ENCODE peak calls at places on chromosomes 5 and 9, in five cellular contexts. T is cardiac muscle cell, Z is GM13976, U is heart right ventricle, K is fibroblast of villous mesenchyme. J is an unnamed sample.

GRCh38 chr9:27117489-27118135 is 8.6 kb downstream of the TEK start:
- DNase-seq in T (peak; percentile 72), Z (no peak), U (peak; percentile 82), K (no peak), J (no peak)

GRCh38 chr5:464446-464842 is 21.5 kb downstream of the EXOC3 start:
- DNase-seq in T (no peak), Z (no peak), U (no peak), K (no peak), J (no peak)

GRCh38 chr9:79277916-79278447 is 293.8 kb upstream of the TLE4 start:
- DNase-seq in T (no peak), Z (no peak), U (no peak), K (no peak), J (no peak)

GRCh38 chr5:168227973-168228615 is 63.4 kb upstream of the WWC1 start:
- DNase-seq in T (peak; percentile 31), Z (peak; percentile 49), U (no peak), K (no peak), J (peak; percentile 22)

GRCh38 chr5:142353093-142353472 is 28.3 kb upstream of the SPRY4 start:
- DNase-seq in T (no peak), Z (no peak), U (no peak), K (no peak), J (no peak)

GRCh38 chr5:94432499-94432898 is 185.9 kb downstream of the KIAA0825 start:
- DNase-seq in T (peak; percentile 78), Z (no peak), U (no peak), K (peak; percentile 72), J (no peak)

GRCh38 chr5:151239237-151239861 is 13.6 kb upstream of the GM2A start:
- DNase-seq in T (peak; percentile 87), Z (peak; percentile 64), U (peak; percentile 87), K (peak; percentile 79), J (no peak)

GRCh38 chr9:127104465-127105311 is 17.7 kb downstream of the ANGPTL2 start:
- DNase-seq in T (peak; percentile 74), Z (no peak), U (no peak), K (peak; percentile 79), J (no peak)

GRCh38 chr5:57832873-57833272 is 350.3 kb upstream of the ACTBL2 start:
- DNase-seq in T (no peak), Z (no peak), U (no peak), K (no peak), J (no peak)

GRCh38 chr9:134469041-134469875 is 143.0 kb downstream of the RXRA start:
- DNase-seq in T (peak; percentile 68), Z (no peak), U (peak; percentile 51), K (peak; percentile 78), J (no peak)

GRCh38 chr9:121261107-121261460 is 6.9 kb upstream of the GSN start:
- DNase-seq in T (peak; percentile 50), Z (no peak), U (no peak), K (no peak), J (no peak)

GRCh38 chr5:1315709-1316587 is 21.1 kb upstream of the TERT start:
- DNase-seq in T (peak; percentile 4), Z (peak; percentile 88), U (no peak), K (no peak), J (peak; percentile 87)

GRCh38 chr5:147863409-147864194 is 14.9 kb upstream of the SCGB3A2 start:
- DNase-seq in T (no peak), Z (no peak), U (no peak), K (no peak), J (no peak)

GRCh38 chr9:77648458-77649108 is 461 bp upstream of the GNA14 start:
- DNase-seq in T (peak; percentile 60), Z (no peak), U (peak; percentile 60), K (no peak), J (no peak)

DNA sequence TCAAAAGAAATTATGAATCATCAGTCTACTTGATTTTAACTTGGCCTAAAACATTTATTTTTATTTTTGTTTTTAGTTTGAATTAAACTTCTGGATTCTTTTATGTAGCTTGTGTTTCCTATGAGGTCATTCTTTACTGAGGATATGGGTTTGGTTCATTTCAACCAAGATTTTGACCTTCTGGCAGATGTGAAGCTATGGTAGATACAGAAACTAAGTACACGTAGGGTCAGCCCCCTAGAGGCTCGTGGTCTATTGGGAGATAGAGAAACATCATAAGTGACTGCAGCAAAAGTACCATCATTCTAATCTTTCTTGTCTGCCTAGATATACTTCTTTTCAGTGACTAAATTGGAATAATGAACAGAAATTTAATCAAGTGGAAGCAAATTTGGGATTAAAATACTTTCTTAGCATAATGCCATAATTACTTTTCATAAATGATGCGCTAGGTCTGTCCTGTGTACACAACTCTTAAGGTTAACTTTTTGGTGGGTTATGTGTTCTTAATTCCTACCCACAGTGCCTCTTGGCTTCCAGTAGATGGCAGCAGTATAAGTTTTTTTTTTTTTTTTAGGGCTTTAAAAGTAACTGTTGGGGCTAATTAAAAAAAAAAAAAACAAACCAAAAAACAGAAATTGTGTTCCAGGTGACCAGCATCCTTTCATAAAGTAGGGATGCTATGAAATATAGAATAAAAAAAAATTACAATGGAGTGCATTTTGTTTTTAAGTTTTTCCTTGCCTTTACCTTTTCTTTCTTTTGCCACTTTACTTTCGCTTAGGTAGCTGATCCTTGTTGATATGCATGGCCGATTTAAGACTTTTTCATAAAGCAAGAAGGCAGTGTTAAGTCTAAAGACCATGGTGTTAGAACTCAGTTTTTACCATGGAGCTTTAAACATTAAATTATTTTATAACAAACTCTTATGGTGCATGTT is 49.9 kb downstream of the LRRTM2 start:
- DNase-seq in T (peak; percentile 32), Z (peak; percentile 62), U (peak; percentile 32), K (peak; percentile 63), J (peak; percentile 49)
- TF ChIP-seq CTCF in T (peak; percentile 72), Z (peak; percentile 49), U (peak; percentile 65), K (peak; percentile 69), J (no peak)

GRCh38 chr5:128083811-128084227 is 253 bp downstream of the SLC12A2 start:
- DNase-seq in T (peak; percentile 73), Z (peak; percentile 80), U (no peak), K (peak; percentile 57), J (no peak)
- TF ChIP-seq CTCF in T (peak; percentile 32), Z (peak; percentile 67), U (peak; percentile 64), K (peak; percentile 40), J (no peak)

DNA sequence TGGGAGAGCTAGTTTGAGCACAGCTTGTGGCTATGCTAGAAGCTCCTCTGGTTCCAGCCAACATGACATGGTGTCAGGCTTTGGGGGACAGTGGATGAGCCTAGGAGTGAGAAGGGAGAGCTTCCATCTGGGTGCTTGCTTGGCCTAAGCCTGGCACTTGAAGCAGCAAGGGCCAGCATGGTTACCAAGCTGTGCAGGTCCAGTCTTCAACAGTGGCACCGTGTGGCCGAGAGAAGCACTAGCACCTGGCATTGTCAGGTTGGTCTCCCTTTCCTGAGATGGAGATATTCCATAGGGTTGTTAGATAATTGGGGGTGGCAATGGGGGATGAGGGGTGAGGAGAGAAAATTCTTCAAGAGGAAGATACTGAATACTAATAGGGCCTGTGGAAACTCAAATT is 261.9 kb downstream of the PBX3 start:
- DNase-seq in T (no peak), Z (no peak), U (no peak), K (no peak), J (no peak)
- TF ChIP-seq CTCF in T (peak; percentile 13), Z (no peak), U (no peak), K (peak; percentile 27), J (no peak)

DNA sequence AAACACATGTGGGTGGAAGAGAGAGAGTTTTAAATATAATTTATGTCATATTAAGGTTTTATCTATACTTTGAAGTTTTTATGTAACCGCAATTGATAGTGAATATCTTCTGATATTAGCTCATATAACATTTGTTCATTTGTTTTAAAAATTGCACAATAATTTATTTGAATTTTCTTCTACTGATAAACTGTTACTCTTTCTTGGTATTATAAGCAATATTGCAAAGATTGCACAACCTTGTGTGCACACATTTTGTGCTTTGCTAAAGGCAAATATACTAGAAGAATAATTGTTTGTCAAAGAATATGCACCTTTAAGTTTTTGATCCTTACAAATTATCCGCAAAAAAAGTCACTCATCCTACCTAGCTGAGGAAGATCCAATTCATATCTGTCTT is 275.7 kb downstream of the TLR4 start:
- DNase-seq in T (no peak), Z (no peak), U (no peak), K (no peak), J (no peak)
- TF ChIP-seq CTCF in T (no peak), Z (no peak), U (no peak), K (no peak), J (no peak)

DNA sequence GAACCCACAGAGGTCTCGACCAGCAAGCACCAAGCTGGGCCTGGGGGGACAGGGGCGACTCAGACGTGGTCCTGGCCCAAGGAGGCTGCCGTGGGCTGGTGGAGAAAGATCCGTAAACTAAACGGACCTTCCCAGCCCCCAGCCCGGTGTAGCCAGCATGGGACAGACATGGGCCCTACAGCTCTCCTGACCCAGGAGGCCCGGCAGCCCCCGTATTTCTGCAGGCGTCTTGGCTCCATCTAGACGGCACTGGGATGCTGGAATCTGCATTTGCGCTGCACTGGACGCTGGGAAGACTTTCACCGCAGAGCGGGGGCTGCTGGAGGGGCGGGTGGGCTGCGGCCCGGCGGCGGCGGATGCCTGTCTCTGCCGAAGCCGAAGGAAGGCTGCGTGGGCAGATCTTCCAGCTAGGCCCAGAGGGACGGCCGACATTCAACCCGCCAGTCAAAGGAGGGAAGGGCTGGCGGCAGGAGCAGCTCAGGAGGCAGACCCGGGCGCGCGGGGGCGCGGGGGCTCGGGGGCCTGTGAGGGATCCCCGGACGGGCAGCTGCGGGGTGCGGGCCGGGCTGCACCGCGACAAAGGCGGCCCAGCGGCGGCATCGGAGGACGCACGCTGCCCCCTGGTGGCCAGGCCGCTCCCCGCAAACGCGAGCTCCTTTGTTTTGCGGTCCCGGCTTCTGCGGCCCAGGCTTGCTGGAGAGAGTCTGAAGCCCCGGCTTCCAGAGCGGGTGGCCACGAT is 266.2 kb downstream of the NSG2 start:
- DNase-seq in T (peak; percentile 74), Z (peak; percentile 89), U (peak; percentile 61), K (peak; percentile 48), J (peak; percentile 88)
- TF ChIP-seq CTCF in T (peak; percentile 69), Z (peak; percentile 97), U (peak; percentile 90), K (peak; percentile 65), J (peak; percentile 89)